ENCODE peak calls at places on chromosomes 5 and 9, in five cellular contexts. G is cardiac fibroblast, Q is PC-9, I is K562, A is fibroblast of mammary gland. C is an unnamed sample.

GRCh38 chr5:157463621-157464407 is 3.8 kb downstream of the NIPAL4 start:
- DNase-seq in G (peak), Q (no peak), I (no peak), A (peak), C (no peak)

GRCh38 chr5:171542504-171543150 is 123.2 kb downstream of the FGF18 start:
- DNase-seq in G (no peak), Q (no peak), I (no peak), A (no peak), C (no peak)

GRCh38 chr5:67206381-67207328 is 10.1 kb upstream of the CD180 start:
- DNase-seq in G (peak), Q (peak), I (peak), A (peak), C (peak)

GRCh38 chr5:518721-519120 is 5.5 kb downstream of the SLC9A3 start:
- DNase-seq in G (no peak), Q (peak), I (no peak), A (no peak), C (no peak)

GRCh38 chr9:133456409-133456808 is 3.4 kb upstream of the CACFD1 start:
- DNase-seq in G (no peak), Q (no peak), I (no peak), A (no peak), C (no peak)

GRCh38 chr9:137575382-137575724 is 3.4 kb downstream of the DPH7 start:
- DNase-seq in G (peak), Q (no peak), I (peak), A (peak), C (no peak)

GRCh38 chr5:123803359-123803758 is 291.4 kb downstream of the CSNK1G3 start:
- DNase-seq in G (no peak), Q (no peak), I (no peak), A (no peak), C (no peak)

GRCh38 chr9:133944746-133945135 is 47.4 kb downstream of the VAV2 start:
- DNase-seq in G (peak), Q (peak), I (no peak), A (peak), C (peak)

GRCh38 chr5:126460977-126461376 is 37.8 kb downstream of the GRAMD2B start:
- DNase-seq in G (no peak), Q (no peak), I (no peak), A (no peak), C (no peak)

GRCh38 chr5:115816226-115817042 is at the start of gene CDO1:
- DNase-seq in G (peak), Q (no peak), I (no peak), A (peak), C (peak)

GRCh38 chr5:756171-756570 is 28.4 kb downstream of the ZDHHC11B start:
- DNase-seq in G (no peak), Q (no peak), I (no peak), A (no peak), C (no peak)

GRCh38 chr5:158203256-158203655 is 344.3 kb upstream of the CLINT1 start:
- DNase-seq in G (no peak), Q (no peak), I (no peak), A (no peak), C (no peak)

GRCh38 chr5:9502435-9502834 is 43.4 kb downstream of the SEMA5A start:
- DNase-seq in G (no peak), Q (no peak), I (no peak), A (no peak), C (no peak)

GRCh38 chr9:20220286-20220685 is 402.0 kb downstream of the MLLT3 start:
- DNase-seq in G (peak), Q (no peak), I (no peak), A (peak), C (no peak)

GRCh38 chr5:131226899-131227298 is 37.0 kb upstream of the CDC42SE2 start:
- DNase-seq in G (no peak), Q (no peak), I (no peak), A (no peak), C (no peak)

GRCh38 chr9:123426406-123426805 is 70.4 kb downstream of the CRB2 start:
- DNase-seq in G (no peak), Q (peak), I (peak), A (no peak), C (no peak)

DNA sequence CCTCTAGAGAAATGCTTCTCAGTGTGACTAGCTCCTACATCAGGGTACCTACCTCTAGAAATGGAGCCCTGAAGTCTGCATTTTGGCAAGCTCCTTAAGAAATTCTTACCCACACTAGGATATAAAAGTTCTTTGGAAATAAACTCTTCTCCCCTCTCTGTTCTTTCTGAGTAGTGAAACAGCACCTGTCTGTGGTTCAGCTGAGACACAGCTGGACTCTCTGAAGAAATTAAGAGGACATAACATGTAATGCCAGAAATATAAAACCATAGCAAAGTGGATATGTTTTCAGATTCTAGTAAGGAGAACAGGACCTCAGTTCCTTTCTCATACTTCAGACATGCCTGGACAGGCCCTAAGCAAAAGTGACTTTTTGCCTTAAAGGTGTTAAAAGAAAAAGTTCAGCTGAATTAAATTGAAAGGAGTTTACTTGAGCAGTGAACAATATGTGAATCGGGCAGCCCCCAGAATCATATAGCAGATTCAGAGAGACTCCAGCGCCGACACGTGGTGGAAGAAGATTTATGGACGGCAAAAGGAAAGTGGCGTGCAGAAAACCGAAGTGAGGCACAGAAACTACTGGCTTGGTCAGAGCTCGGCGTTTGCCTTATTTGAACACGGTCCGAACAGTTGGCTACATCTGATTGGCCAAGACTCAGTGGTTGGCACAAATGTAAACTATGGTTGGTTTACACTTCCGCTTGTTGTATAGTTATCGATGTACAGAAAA is 64.5 kb downstream of the PRKACG start:
- DNase-seq in G (peak), Q (no peak), I (no peak), A (peak), C (peak)
- TF ChIP-seq CTCF in G (no peak), Q (peak), I (no peak), A (peak), C (peak)

GRCh38 chr5:32264954-32265572 is 47.7 kb downstream of the MTMR12 start:
- DNase-seq in G (no peak), Q (no peak), I (no peak), A (no peak), C (no peak)
- H3K4me3 ChIP-seq in G (no peak), Q (no peak), I (no peak), A (no peak), C (no peak)

GRCh38 chr9:73167614-73168013 is 15.9 kb downstream of the ANXA1 start:
- DNase-seq in G (no peak), Q (no peak), I (no peak), A (no peak), C (no peak)

GRCh38 chr9:73165911-73166310 is 14.2 kb downstream of the ANXA1 start:
- DNase-seq in G (no peak), Q (no peak), I (no peak), A (no peak), C (no peak)

GRCh38 chr9:73166453-73166852 is 14.8 kb downstream of the ANXA1 start:
- DNase-seq in G (no peak), Q (no peak), I (no peak), A (no peak), C (no peak)

GRCh38 chr9:73158723-73159122 is 7.1 kb downstream of the ANXA1 start:
- DNase-seq in G (no peak), Q (no peak), I (no peak), A (no peak), C (no peak)

DNA sequence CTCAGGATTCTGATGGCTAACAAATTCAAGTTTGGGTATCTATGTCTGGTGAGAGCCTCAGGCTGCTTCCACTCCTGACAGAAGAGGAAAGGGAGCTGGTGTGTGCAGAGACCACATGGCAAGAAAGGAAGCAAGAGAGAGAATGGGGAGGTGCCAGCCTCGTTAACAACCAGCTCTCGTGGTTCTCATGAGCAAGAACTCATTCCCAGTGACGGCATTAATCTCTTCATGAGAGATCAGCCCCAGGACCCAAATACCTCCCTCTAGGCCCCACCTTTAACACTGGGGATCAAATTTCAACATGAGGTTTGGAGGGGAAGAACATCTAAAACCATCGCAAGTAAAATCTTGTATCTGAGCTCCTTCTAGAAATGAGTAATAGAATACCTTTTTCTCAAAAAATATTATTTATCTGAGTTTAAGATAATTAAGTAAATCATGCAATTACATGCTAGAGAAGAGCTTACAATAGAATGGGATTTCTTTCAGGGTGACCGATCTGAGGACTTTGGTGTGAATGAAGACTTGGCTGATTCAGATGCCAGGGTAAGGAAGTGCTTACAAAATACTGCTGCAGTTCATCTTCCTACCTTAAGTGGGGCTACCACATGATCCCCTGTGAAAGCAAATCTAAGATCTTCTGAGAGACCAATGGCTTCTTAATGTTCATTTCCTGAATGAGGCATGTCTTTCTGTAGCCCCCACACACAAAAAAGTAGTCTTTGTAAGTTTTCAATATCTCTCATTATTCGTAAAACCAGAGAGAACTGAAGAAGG is 11.5 kb downstream of the ANXA1 start:
- DNase-seq in G (no peak), Q (no peak), I (no peak), A (no peak), C (no peak)
- TF ChIP-seq CTCF in G (no peak), Q (no peak), I (no peak), A (no peak), C (peak)

GRCh38 chr5:181219262-181220177 is 3.6 kb upstream of the TRIM41 start:
- DNase-seq in G (no peak), Q (no peak), I (no peak), A (no peak), C (no peak)
- H3K4me3 ChIP-seq in G (no peak), Q (no peak), I (no peak), A (no peak), C (no peak)